ENCODE peak calls at places on chromosomes 12 and 14, in eight cellular contexts. One of them, this sample, is unnamed.

GRCh38 chr12:2268478-2269286 is 215.9 kb downstream of the CACNA1C start:
- DNase-seq in lower lobe of right lung: no peak
- DNase-seq in HepG2: no peak
- DNase-seq in adrenal gland: no peak
- DNase-seq in RWPE2: no peak
- DNase-seq in H1: no peak
- DNase-seq in cardiac fibroblast: peak; percentile 79
- DNase-seq in lower leg skin: no peak
- DNase-seq in this sample: peak; percentile 54

GRCh38 chr12:104243551-104243950 is 28.0 kb downstream of the TXNRD1 start:
- DNase-seq in lower leg skin: no peak
- DNase-seq in cardiac fibroblast: no peak
- DNase-seq in adrenal gland: no peak
- DNase-seq in H1: no peak
- DNase-seq in HepG2: no peak
- DNase-seq in RWPE2: no peak
- DNase-seq in lower lobe of right lung: no peak
- DNase-seq in this sample: no peak

GRCh38 chr12:83700858-83701257 is 1014.2 kb downstream of the TMTC2 start:
- DNase-seq in lower leg skin: no peak
- DNase-seq in lower lobe of right lung: no peak
- DNase-seq in RWPE2: no peak
- DNase-seq in adrenal gland: peak; percentile 57
- DNase-seq in HepG2: no peak
- DNase-seq in H1: no peak
- DNase-seq in cardiac fibroblast: no peak
- DNase-seq in this sample: peak; percentile 16

GRCh38 chr12:114952573-114953196 is 268.7 kb upstream of the TBX3 start:
- DNase-seq in RWPE2: no peak
- DNase-seq in lower lobe of right lung: no peak
- DNase-seq in HepG2: no peak
- DNase-seq in cardiac fibroblast: peak; percentile 41
- DNase-seq in lower leg skin: no peak
- DNase-seq in H1: no peak
- DNase-seq in adrenal gland: peak; percentile 88
- DNase-seq in this sample: no peak

GRCh38 chr14:103718572-103718971 is 3.0 kb downstream of the ZFYVE21 start:
- DNase-seq in HepG2: no peak
- DNase-seq in RWPE2: no peak
- DNase-seq in adrenal gland: peak; percentile 40
- DNase-seq in lower leg skin: no peak
- DNase-seq in H1: no peak
- DNase-seq in lower lobe of right lung: no peak
- DNase-seq in cardiac fibroblast: peak; percentile 63
- DNase-seq in this sample: no peak

GRCh38 chr12:131615316-131616053 is 95.4 kb upstream of the SFSWAP start:
- DNase-seq in lower lobe of right lung: no peak
- DNase-seq in HepG2: no peak
- DNase-seq in cardiac fibroblast: no peak
- DNase-seq in H1: no peak
- DNase-seq in RWPE2: no peak
- DNase-seq in lower leg skin: no peak
- DNase-seq in adrenal gland: no peak
- DNase-seq in this sample: no peak

GRCh38 chr12:2064078-2064507 is 11.3 kb downstream of the CACNA1C start:
- DNase-seq in cardiac fibroblast: peak; percentile 48
- DNase-seq in H1: no peak
- DNase-seq in RWPE2: no peak
- DNase-seq in lower leg skin: no peak
- DNase-seq in HepG2: no peak
- DNase-seq in lower lobe of right lung: no peak
- DNase-seq in adrenal gland: no peak
- DNase-seq in this sample: peak; percentile 43

GRCh38 chr14:88831285-88831684 is 6.8 kb downstream of the TTC8 start:
- DNase-seq in lower leg skin: no peak
- DNase-seq in HepG2: no peak
- DNase-seq in H1: no peak
- DNase-seq in RWPE2: no peak
- DNase-seq in adrenal gland: peak; percentile 66
- DNase-seq in cardiac fibroblast: peak; percentile 75
- DNase-seq in lower lobe of right lung: no peak
- DNase-seq in this sample: peak; percentile 89

DNA sequence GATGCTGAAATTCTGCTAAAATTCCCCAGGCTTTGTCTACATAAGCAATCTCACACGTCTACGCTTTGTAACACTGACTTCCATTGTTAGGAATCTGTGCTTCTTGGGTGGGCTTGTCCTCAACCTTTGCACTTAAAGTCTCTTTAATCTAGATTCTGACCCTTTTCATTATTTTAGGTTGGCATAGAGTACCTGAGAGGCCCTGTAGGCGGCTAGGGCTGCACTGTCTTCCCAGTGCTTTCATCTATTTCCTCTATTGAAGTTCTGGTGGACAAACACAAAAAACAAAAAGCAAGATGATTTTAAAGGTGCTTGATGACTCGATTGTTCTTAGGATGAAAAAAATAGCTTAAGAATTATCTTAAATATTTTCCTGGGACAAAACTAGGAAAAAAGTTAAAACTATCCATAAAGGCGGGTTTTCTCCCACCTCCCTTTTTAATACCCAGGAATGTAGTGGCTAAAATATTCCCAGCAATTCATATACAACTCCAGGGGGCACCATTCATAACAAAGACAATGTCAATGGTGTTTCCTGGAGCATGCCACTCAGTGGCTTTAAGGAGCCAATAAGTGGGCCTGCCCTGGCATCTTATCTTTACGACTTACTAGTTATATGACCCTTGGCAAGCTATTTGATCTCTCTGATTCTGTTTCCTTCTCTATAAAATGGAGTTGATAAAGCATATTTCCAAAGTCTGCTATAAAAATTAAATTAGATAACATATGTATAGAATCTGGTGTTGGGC is 197.5 kb downstream of the STXBP6 start:
- DNase-seq in adrenal gland: no peak
- DNase-seq in cardiac fibroblast: no peak
- DNase-seq in RWPE2: no peak
- DNase-seq in lower lobe of right lung: no peak
- DNase-seq in HepG2: no peak
- DNase-seq in H1: no peak
- DNase-seq in lower leg skin: no peak
- DNase-seq in this sample: no peak
- TF ChIP-seq CTCF in adrenal gland: no peak
- TF ChIP-seq CTCF in cardiac fibroblast: no peak
- TF ChIP-seq CTCF in RWPE2: no peak
- TF ChIP-seq CTCF in lower lobe of right lung: no peak
- TF ChIP-seq CTCF in HepG2: no peak
- TF ChIP-seq CTCF in H1: no peak
- TF ChIP-seq CTCF in lower leg skin: no peak
- TF ChIP-seq CTCF in this sample: no peak

GRCh38 chr14:45838597-45838996 is 585.6 kb upstream of the MIS18BP1 start:
- DNase-seq in lower leg skin: no peak
- DNase-seq in adrenal gland: no peak
- DNase-seq in cardiac fibroblast: no peak
- DNase-seq in HepG2: no peak
- DNase-seq in H1: no peak
- DNase-seq in RWPE2: no peak
- DNase-seq in lower lobe of right lung: no peak
- DNase-seq in this sample: peak; percentile 34
- TF ChIP-seq CTCF in lower leg skin: no peak
- TF ChIP-seq CTCF in adrenal gland: no peak
- TF ChIP-seq CTCF in cardiac fibroblast: no peak
- TF ChIP-seq CTCF in HepG2: no peak
- TF ChIP-seq CTCF in H1: no peak
- TF ChIP-seq CTCF in RWPE2: peak; percentile 66
- TF ChIP-seq CTCF in lower lobe of right lung: no peak
- TF ChIP-seq CTCF in this sample: no peak

DNA sequence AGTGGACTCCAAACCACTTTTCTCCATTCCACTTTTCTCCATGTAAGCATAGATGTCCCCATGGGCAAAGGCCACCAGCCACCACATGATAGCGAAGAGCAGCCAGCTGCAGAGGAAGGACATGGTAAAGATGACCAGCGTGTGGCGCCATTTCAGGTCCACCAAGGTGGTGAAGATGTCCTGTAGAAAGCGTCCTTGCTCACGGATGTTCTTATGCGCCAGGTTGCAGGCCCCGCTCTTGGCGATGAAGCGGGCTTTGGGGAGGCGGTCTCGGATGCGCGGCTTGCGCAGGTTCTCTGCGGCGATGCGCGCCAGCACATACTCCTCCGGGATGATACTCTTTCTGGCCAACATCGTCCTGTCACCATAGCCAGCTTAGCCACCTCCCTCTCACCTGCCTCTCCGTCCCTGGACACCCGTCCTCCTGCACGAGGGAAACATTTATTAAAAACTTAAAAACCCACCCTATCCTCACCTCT is 1.2 kb downstream of the KCNJ8 start:
- DNase-seq in cardiac fibroblast: peak; percentile 5
- DNase-seq in lower leg skin: no peak
- DNase-seq in HepG2: no peak
- DNase-seq in H1: peak; percentile 76
- DNase-seq in adrenal gland: peak; percentile 65
- DNase-seq in lower lobe of right lung: peak; percentile 49
- DNase-seq in RWPE2: no peak
- DNase-seq in this sample: peak; percentile 5
- TF ChIP-seq CTCF in cardiac fibroblast: peak; percentile 34
- TF ChIP-seq CTCF in lower leg skin: no peak
- TF ChIP-seq CTCF in HepG2: peak; percentile 51
- TF ChIP-seq CTCF in H1: peak; percentile 87
- TF ChIP-seq CTCF in adrenal gland: no peak
- TF ChIP-seq CTCF in lower lobe of right lung: peak; percentile 26
- TF ChIP-seq CTCF in RWPE2: no peak
- TF ChIP-seq CTCF in this sample: no peak

DNA sequence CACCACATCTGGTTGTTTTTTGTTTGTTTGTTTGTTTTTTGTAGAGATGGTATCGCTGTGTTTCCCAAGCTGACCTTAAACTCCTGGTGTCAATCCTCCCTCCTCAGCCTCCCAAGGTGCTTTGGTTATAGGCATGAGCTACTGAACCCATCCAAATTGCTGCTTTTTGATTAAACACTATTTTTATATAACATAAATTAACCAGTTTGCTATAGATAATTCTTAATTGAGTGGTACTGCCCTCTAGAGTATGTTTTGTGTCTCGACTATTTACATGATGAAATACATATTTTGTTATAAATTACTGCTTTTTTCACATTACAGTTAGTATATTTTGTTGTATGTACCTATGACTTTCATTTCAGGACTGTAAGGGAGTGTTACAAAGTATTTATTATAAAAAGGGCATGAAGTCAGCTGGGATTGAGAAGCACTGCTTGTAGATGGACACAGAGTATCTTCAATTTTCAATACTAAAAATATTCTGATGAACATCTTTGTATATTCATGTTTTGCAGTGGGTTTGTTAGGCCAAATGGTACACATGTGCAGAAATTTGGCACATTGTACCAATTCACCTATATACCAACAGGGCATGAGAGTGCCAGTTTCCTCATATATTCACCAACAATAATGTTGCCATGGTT is 14.9 kb upstream of the SCAF11 start:
- DNase-seq in lower leg skin: no peak
- DNase-seq in H1: no peak
- DNase-seq in RWPE2: no peak
- DNase-seq in cardiac fibroblast: peak; percentile 46
- DNase-seq in HepG2: no peak
- DNase-seq in lower lobe of right lung: no peak
- DNase-seq in adrenal gland: no peak
- DNase-seq in this sample: peak; percentile 8
- TF ChIP-seq CTCF in lower leg skin: no peak
- TF ChIP-seq CTCF in H1: no peak
- TF ChIP-seq CTCF in RWPE2: peak; percentile 61
- TF ChIP-seq CTCF in cardiac fibroblast: peak; percentile 17
- TF ChIP-seq CTCF in HepG2: no peak
- TF ChIP-seq CTCF in lower lobe of right lung: no peak
- TF ChIP-seq CTCF in adrenal gland: peak; percentile 35
- TF ChIP-seq CTCF in this sample: peak; percentile 31

GRCh38 chr12:57851552-57852186 is 5.1 kb upstream of the CTDSP2 start:
- DNase-seq in HepG2: no peak
- DNase-seq in cardiac fibroblast: no peak
- DNase-seq in adrenal gland: no peak
- DNase-seq in RWPE2: no peak
- DNase-seq in H1: no peak
- DNase-seq in lower lobe of right lung: no peak
- DNase-seq in lower leg skin: no peak
- DNase-seq in this sample: no peak

GRCh38 chr12:57852195-57852594 is 5.7 kb upstream of the CTDSP2 start:
- DNase-seq in HepG2: no peak
- DNase-seq in adrenal gland: peak; percentile 43
- DNase-seq in H1: no peak
- DNase-seq in lower leg skin: no peak
- DNase-seq in RWPE2: no peak
- DNase-seq in lower lobe of right lung: no peak
- DNase-seq in cardiac fibroblast: no peak
- DNase-seq in this sample: no peak

GRCh38 chr12:57853864-57854556 is 7.5 kb upstream of the CTDSP2 start:
- DNase-seq in RWPE2: no peak
- DNase-seq in HepG2: no peak
- DNase-seq in lower leg skin: no peak
- DNase-seq in cardiac fibroblast: no peak
- DNase-seq in H1: no peak
- DNase-seq in adrenal gland: no peak
- DNase-seq in lower lobe of right lung: no peak
- DNase-seq in this sample: no peak

GRCh38 chr12:57850924-57851323 is 4.4 kb upstream of the CTDSP2 start:
- DNase-seq in cardiac fibroblast: no peak
- DNase-seq in lower leg skin: no peak
- DNase-seq in HepG2: no peak
- DNase-seq in adrenal gland: no peak
- DNase-seq in RWPE2: no peak
- DNase-seq in H1: no peak
- DNase-seq in lower lobe of right lung: no peak
- DNase-seq in this sample: no peak

GRCh38 chr12:57852620-57853509 is 6.3 kb upstream of the CTDSP2 start:
- DNase-seq in HepG2: peak; percentile 32
- DNase-seq in cardiac fibroblast: peak; percentile 37
- DNase-seq in lower leg skin: no peak
- DNase-seq in lower lobe of right lung: peak; percentile 67
- DNase-seq in H1: peak; percentile 85
- DNase-seq in RWPE2: no peak
- DNase-seq in adrenal gland: no peak
- DNase-seq in this sample: no peak
- TF ChIP-seq CTCF in HepG2: peak; percentile 40
- TF ChIP-seq CTCF in cardiac fibroblast: peak; percentile 7
- TF ChIP-seq CTCF in lower leg skin: no peak
- TF ChIP-seq CTCF in lower lobe of right lung: peak; percentile 14
- TF ChIP-seq CTCF in H1: peak; percentile 23
- TF ChIP-seq CTCF in RWPE2: no peak
- TF ChIP-seq CTCF in adrenal gland: no peak
- TF ChIP-seq CTCF in this sample: no peak